ENCODE peak calls at places on chromosome 1, in seven cellular contexts. One of them, this sample, is unnamed.

GRCh38 chr1:15950763-15951295 is 25.1 kb downstream of the ZBTB17 start:
- DNase-seq in stimulated activated CD8-positive, alpha-beta memory T cell treated with anti-CD3 and anti-CD28 coated beads, Interleukin-4, amount 100 ng/mL, for 48 hours: peak
- DNase-seq in RWPE1: no peak
- DNase-seq in SJSA1: peak
- DNase-seq in HS-5: no peak
- DNase-seq in HEK293T: no peak
- DNase-seq in effector memory CD8-positive, alpha-beta T cell: peak
- DNase-seq in this sample: no peak

GRCh38 chr1:7346600-7347570 is 424.2 kb upstream of the VAMP3 start:
- DNase-seq in stimulated activated CD8-positive, alpha-beta memory T cell treated with anti-CD3 and anti-CD28 coated beads, Interleukin-4, amount 100 ng/mL, for 48 hours: no peak
- DNase-seq in RWPE1: no peak
- DNase-seq in SJSA1: no peak
- DNase-seq in HS-5: no peak
- DNase-seq in HEK293T: no peak
- DNase-seq in effector memory CD8-positive, alpha-beta T cell: no peak
- DNase-seq in this sample: no peak

GRCh38 chr1:159282118-159282517 is 20.0 kb upstream of the FCER1A start:
- DNase-seq in stimulated activated CD8-positive, alpha-beta memory T cell treated with anti-CD3 and anti-CD28 coated beads, Interleukin-4, amount 100 ng/mL, for 48 hours: no peak
- DNase-seq in RWPE1: peak
- DNase-seq in SJSA1: no peak
- DNase-seq in HS-5: no peak
- DNase-seq in HEK293T: no peak
- DNase-seq in effector memory CD8-positive, alpha-beta T cell: no peak
- DNase-seq in this sample: no peak

GRCh38 chr1:42734201-42735035 is 5.6 kb downstream of the CLDN19 start:
- DNase-seq in stimulated activated CD8-positive, alpha-beta memory T cell treated with anti-CD3 and anti-CD28 coated beads, Interleukin-4, amount 100 ng/mL, for 48 hours: peak
- DNase-seq in RWPE1: no peak
- DNase-seq in SJSA1: no peak
- DNase-seq in HS-5: no peak
- DNase-seq in HEK293T: no peak
- DNase-seq in effector memory CD8-positive, alpha-beta T cell: no peak
- DNase-seq in this sample: no peak

GRCh38 chr1:182601926-182602325 is 2.3 kb downstream of the RGS16 start:
- DNase-seq in stimulated activated CD8-positive, alpha-beta memory T cell treated with anti-CD3 and anti-CD28 coated beads, Interleukin-4, amount 100 ng/mL, for 48 hours: no peak
- DNase-seq in RWPE1: no peak
- DNase-seq in SJSA1: no peak
- DNase-seq in HS-5: no peak
- DNase-seq in HEK293T: no peak
- DNase-seq in effector memory CD8-positive, alpha-beta T cell: no peak
- DNase-seq in this sample: no peak

GRCh38 chr1:19815801-19816736 is 986 bp upstream of the RNF186 start:
- DNase-seq in stimulated activated CD8-positive, alpha-beta memory T cell treated with anti-CD3 and anti-CD28 coated beads, Interleukin-4, amount 100 ng/mL, for 48 hours: no peak
- DNase-seq in RWPE1: no peak
- DNase-seq in SJSA1: no peak
- DNase-seq in HS-5: no peak
- DNase-seq in HEK293T: no peak
- DNase-seq in effector memory CD8-positive, alpha-beta T cell: no peak
- DNase-seq in this sample: no peak

GRCh38 chr1:155003227-155003765 is 694 bp downstream of the ZBTB7B start:
- DNase-seq in stimulated activated CD8-positive, alpha-beta memory T cell treated with anti-CD3 and anti-CD28 coated beads, Interleukin-4, amount 100 ng/mL, for 48 hours: peak
- DNase-seq in RWPE1: no peak
- DNase-seq in SJSA1: peak
- DNase-seq in HS-5: no peak
- DNase-seq in HEK293T: no peak
- DNase-seq in effector memory CD8-positive, alpha-beta T cell: no peak
- DNase-seq in this sample: no peak

GRCh38 chr1:46364612-46365011 is 24.0 kb downstream of the NSUN4 start:
- DNase-seq in stimulated activated CD8-positive, alpha-beta memory T cell treated with anti-CD3 and anti-CD28 coated beads, Interleukin-4, amount 100 ng/mL, for 48 hours: no peak
- DNase-seq in RWPE1: no peak
- DNase-seq in SJSA1: no peak
- DNase-seq in HS-5: peak
- DNase-seq in HEK293T: no peak
- DNase-seq in effector memory CD8-positive, alpha-beta T cell: no peak
- DNase-seq in this sample: no peak

GRCh38 chr1:12644237-12644636 is 352 bp downstream of the AADACL4 start:
- DNase-seq in stimulated activated CD8-positive, alpha-beta memory T cell treated with anti-CD3 and anti-CD28 coated beads, Interleukin-4, amount 100 ng/mL, for 48 hours: no peak
- DNase-seq in RWPE1: no peak
- DNase-seq in SJSA1: no peak
- DNase-seq in HS-5: no peak
- DNase-seq in HEK293T: no peak
- DNase-seq in effector memory CD8-positive, alpha-beta T cell: no peak
- DNase-seq in this sample: no peak

GRCh38 chr1:18644469-18645171 is 14.0 kb downstream of the PAX7 start:
- DNase-seq in stimulated activated CD8-positive, alpha-beta memory T cell treated with anti-CD3 and anti-CD28 coated beads, Interleukin-4, amount 100 ng/mL, for 48 hours: no peak
- DNase-seq in RWPE1: no peak
- DNase-seq in SJSA1: no peak
- DNase-seq in HS-5: no peak
- DNase-seq in HEK293T: no peak
- DNase-seq in effector memory CD8-positive, alpha-beta T cell: no peak
- DNase-seq in this sample: no peak

This sample was measured in H54.